ENCODE peak calls at places on chromosomes 12 and 14, in eight cellular contexts. L, J, P, Y, N, A, V and K are unnamed samples.

GRCh38 chr14:75298187-75298985 is 19.8 kb downstream of the FOS start:
- DNase-seq in Y (no peak), N (no peak), V (no peak), P (peak; percentile 69), L (peak; percentile 94), A (peak; percentile 48), J (peak; percentile 77), K (no peak)

GRCh38 chr12:111155521-111155920 is 213.4 kb downstream of the PHETA1 start:
- DNase-seq in P (no peak), L (no peak), Y (no peak), V (no peak), A (no peak), J (no peak), N (no peak), K (no peak)

GRCh38 chr14:100339757-100340453 is 16.8 kb downstream of the SLC25A47 start:
- DNase-seq in L (no peak), P (no peak), V (no peak), N (no peak), Y (no peak), J (no peak), A (no peak), K (no peak)

GRCh38 chr12:75890141-75890540 is 141.4 kb downstream of the PHLDA1 start:
- DNase-seq in J (no peak), A (no peak), Y (no peak), L (no peak), P (no peak), N (no peak), V (no peak), K (no peak)

GRCh38 chr14:95222151-95222631 is 64.9 kb upstream of the DICER1 start:
- DNase-seq in N (no peak), J (no peak), Y (no peak), L (no peak), V (no peak), A (no peak), P (no peak), K (no peak)

GRCh38 chr12:6076340-6076739 is 48.1 kb downstream of the VWF start:
- DNase-seq in P (no peak), Y (no peak), V (no peak), J (no peak), L (no peak), A (no peak), N (no peak), K (no peak)

GRCh38 chr14:90487462-90487861 is 90.6 kb downstream of the CALM1 start:
- DNase-seq in L (no peak), V (no peak), N (no peak), A (no peak), Y (no peak), P (no peak), J (no peak), K (no peak)

GRCh38 chr14:67602995-67603545 is 3.0 kb upstream of the PIGH start:
- DNase-seq in A (peak; percentile 64), P (no peak), Y (no peak), V (no peak), J (no peak), L (no peak), N (no peak), K (no peak)

GRCh38 chr12:13247596-13247995 is 51.1 kb downstream of the EMP1 start:
- DNase-seq in N (no peak), J (no peak), A (no peak), P (no peak), V (no peak), L (no peak), Y (no peak), K (no peak)

GRCh38 chr12:87274594-87275245 is 754.5 kb downstream of the C12orf50 start:
- DNase-seq in L (no peak), V (peak; percentile 6), P (no peak), Y (peak; percentile 47), A (no peak), J (peak; percentile 57), N (no peak), K (no peak)

GRCh38 chr14:22598896-22599244 is 770 bp downstream of the ABHD4 start:
- DNase-seq in L (no peak), V (peak; percentile 81), J (peak; percentile 41), A (peak; percentile 65), P (no peak), N (no peak), Y (peak; percentile 74), K (peak; percentile 64)

GRCh38 chr12:62703011-62703380 is 232.0 kb downstream of the PPM1H start:
- DNase-seq in V (no peak), P (no peak), Y (peak; percentile 59), J (peak; percentile 66), N (no peak), A (peak; percentile 52), L (no peak), K (no peak)

GRCh38 chr14:23579739-23580138 is 1.1 kb upstream of the JPH4 start:
- DNase-seq in P (no peak), L (no peak), N (no peak), V (no peak), Y (no peak), J (no peak), A (no peak), K (no peak)

GRCh38 chr12:38124247-38125012 is 192.1 kb upstream of the ALG10B start:
- DNase-seq in V (peak; percentile 44), P (no peak), N (no peak), A (no peak), Y (no peak), L (no peak), J (no peak), K (peak; percentile 69)

GRCh38 chr12:100133200-100133599 is 9.5 kb downstream of the BLTP3B start:
- DNase-seq in J (no peak), A (no peak), V (no peak), L (no peak), Y (no peak), P (no peak), N (no peak), K (no peak)

GRCh38 chr14:31420013-31420318 is 384 bp downstream of the HEATR5A start:
- DNase-seq in V (peak; percentile 53), J (no peak), P (peak; percentile 65), N (no peak), L (peak; percentile 76), Y (no peak), A (peak; percentile 65), K (peak; percentile 78)

GRCh38 chr12:101051901-101052550 is 158.0 kb downstream of the SLC5A8 start:
- DNase-seq in Y (peak; percentile 82), V (peak; percentile 48), P (no peak), J (peak; percentile 35), L (peak; percentile 57), A (no peak), N (no peak), K (peak; percentile 82)

GRCh38 chr12:109169676-109170075 is 53.3 kb downstream of the ACACB start:
- DNase-seq in P (no peak), N (no peak), V (no peak), J (no peak), Y (no peak), L (no peak), A (no peak), K (no peak)
- TF ChIP-seq CTCF in P (no peak), N (no peak), V (no peak), J (no peak), Y (no peak), L (no peak), A (no peak), K (no peak)

GRCh38 chr14:76917158-76917596 is 91.0 kb downstream of the LRRC74A start:
- DNase-seq in Y (peak; percentile 75), V (peak; percentile 89), A (peak; percentile 78), J (peak; percentile 82), L (peak; percentile 65), P (peak; percentile 51), N (no peak), K (peak; percentile 64)

GRCh38 chr14:76918176-76918750 is 92.1 kb downstream of the LRRC74A start:
- DNase-seq in J (peak; percentile 87), Y (peak; percentile 63), A (peak; percentile 83), L (peak; percentile 77), P (peak; percentile 77), V (no peak), N (peak; percentile 58), K (peak; percentile 43)

GRCh38 chr14:76919431-76919810 is 93.2 kb downstream of the LRRC74A start:
- DNase-seq in V (no peak), A (peak; percentile 96), N (no peak), J (no peak), P (no peak), Y (no peak), L (no peak), K (peak; percentile 58)

GRCh38 chr14:76918751-76919421 is 92.7 kb downstream of the LRRC74A start:
- DNase-seq in Y (peak; percentile 98), J (peak; percentile 92), V (peak; percentile 95), L (peak; percentile 98), A (peak; percentile 98), P (peak; percentile 97), N (peak; percentile 88), K (peak; percentile 93)

DNA sequence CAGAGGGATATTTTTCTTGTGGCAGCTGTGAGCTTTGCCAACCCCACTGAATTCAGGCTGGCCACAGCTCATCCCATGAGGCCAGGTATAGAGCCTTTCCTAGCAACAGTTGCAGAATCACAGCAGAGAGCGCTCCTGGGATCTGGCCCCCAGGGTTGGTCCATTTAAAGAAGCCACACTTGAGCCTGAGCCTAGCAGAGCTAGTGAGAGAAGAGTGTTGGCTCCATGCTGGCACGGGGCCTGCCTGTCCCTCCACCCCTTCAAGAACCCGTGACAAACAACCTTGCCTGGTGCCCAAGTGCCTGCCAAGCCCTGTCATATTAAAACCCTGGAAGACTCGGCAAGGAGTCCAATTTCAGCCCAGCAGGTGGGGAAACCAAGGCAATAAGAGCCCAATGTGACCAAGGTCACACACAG is 91.6 kb downstream of the LRRC74A start:
- DNase-seq in N (no peak), A (no peak), V (no peak), L (peak; percentile 58), Y (no peak), P (peak; percentile 74), J (peak; percentile 76), K (peak; percentile 73)
- H3K4me1 ChIP-seq in N (peaks cover 54% of the 10 kb centered on the region), A (peaks cover 91% of the 10 kb centered on the region), V (peaks cover 82% of the 10 kb centered on the region), L (peaks cover 43% of the 10 kb centered on the region), Y (peaks cover 34% of the 10 kb centered on the region), P (peaks cover 49% of the 10 kb centered on the region), J (peaks cover 81% of the 10 kb centered on the region), K (peaks cover 59% of the 10 kb centered on the region)

DNA sequence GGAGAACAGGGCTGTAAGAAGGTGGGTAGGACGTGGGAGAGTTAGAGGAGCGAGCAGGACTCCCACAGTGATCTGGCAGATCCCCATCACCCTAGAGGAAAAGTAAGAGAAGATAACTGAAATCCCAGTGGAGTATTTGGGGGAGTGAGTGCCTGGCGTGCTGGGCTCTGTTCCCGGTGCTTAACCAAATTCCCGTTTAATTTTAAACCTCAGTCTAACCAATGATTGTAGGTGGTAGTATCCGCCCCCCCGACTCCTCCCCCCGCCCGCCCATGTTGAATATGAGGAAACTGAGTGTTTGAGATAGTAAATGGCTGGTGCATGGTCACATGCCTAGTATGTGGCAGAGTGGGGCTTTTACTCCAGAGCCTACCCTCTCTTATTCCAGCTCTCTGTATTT is 1.2 kb downstream of the TARBP2 start:
- DNase-seq in P (no peak), J (peak; percentile 74), L (peak; percentile 72), A (no peak), Y (peak; percentile 51), N (no peak), V (no peak), K (no peak)
- H3K4me3 ChIP-seq in P (peak overlapping the region; percentile 85), J (peak overlapping the region; percentile 54), L (no peak overlapping the region), A (peak overlapping the region; percentile 77), Y (no peak overlapping the region), N (peak overlapping the region; percentile 87), V (peak overlapping the region; percentile 64), K (no peak overlapping the region)

DNA sequence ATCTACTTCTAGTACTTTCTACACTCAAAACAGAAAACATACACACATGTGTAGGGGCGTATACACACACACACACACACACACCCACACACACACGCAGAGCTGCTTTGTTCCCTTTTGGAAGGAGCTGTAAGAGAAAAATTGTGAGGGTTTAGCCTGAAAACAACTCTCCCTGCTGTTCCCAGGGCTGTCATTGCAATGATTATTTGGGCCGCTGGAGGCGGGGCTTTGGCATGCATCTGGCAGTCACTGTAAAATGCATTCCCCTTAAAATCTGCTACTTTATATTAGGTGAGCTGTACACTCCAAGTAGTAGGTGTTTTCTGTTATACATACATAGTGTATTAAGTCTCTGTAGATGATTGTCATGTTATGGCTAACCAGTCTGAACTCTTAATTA is 29.1 kb upstream of the SLC38A2 start:
- DNase-seq in V (no peak), J (peak; percentile 58), P (no peak), L (peak; percentile 70), N (no peak), Y (peak; percentile 49), A (no peak), K (peak; percentile 43)
- TF ChIP-seq CTCF in V (no peak), J (peak; percentile 34), P (no peak), L (no peak), N (peak; percentile 36), Y (no peak), A (no peak), K (peak; percentile 49)